ENCODE peak calls at places on chromosomes 12 and 14, in seven cellular contexts. One of them, this sample, is unnamed.

GRCh38 chr12:25725874-25726273 is 172.8 kb upstream of the LMNTD1 start:
- DNase-seq in ascending aorta: no peak
- DNase-seq in GM12878: no peak
- DNase-seq in heart left ventricle: no peak
- DNase-seq in colonic mucosa: no peak
- DNase-seq in thoracic aorta: no peak
- DNase-seq in neural progenitor cell: no peak
- DNase-seq in this sample: no peak

GRCh38 chr14:75184447-75184846 is 8.0 kb upstream of the TMED10 start:
- DNase-seq in thoracic aorta: no peak
- DNase-seq in heart left ventricle: no peak
- DNase-seq in colonic mucosa: no peak
- DNase-seq in neural progenitor cell: no peak
- DNase-seq in ascending aorta: no peak
- DNase-seq in GM12878: peak; percentile 17
- DNase-seq in this sample: no peak

GRCh38 chr14:95286649-95287048 is 33.1 kb downstream of the CLMN start:
- DNase-seq in colonic mucosa: no peak
- DNase-seq in ascending aorta: no peak
- DNase-seq in GM12878: no peak
- DNase-seq in heart left ventricle: peak; percentile 5
- DNase-seq in thoracic aorta: no peak
- DNase-seq in neural progenitor cell: no peak
- DNase-seq in this sample: no peak

GRCh38 chr14:71362920-71363584 is 455.8 kb downstream of the PCNX1 start:
- DNase-seq in ascending aorta: no peak
- DNase-seq in heart left ventricle: no peak
- DNase-seq in GM12878: peak; percentile 53
- DNase-seq in thoracic aorta: no peak
- DNase-seq in colonic mucosa: no peak
- DNase-seq in neural progenitor cell: no peak
- DNase-seq in this sample: no peak

GRCh38 chr14:88808359-88808758 is 15.6 kb upstream of the EML5 start:
- DNase-seq in thoracic aorta: no peak
- DNase-seq in ascending aorta: no peak
- DNase-seq in neural progenitor cell: no peak
- DNase-seq in colonic mucosa: no peak
- DNase-seq in GM12878: no peak
- DNase-seq in heart left ventricle: no peak
- DNase-seq in this sample: no peak

GRCh38 chr14:57389646-57390036 is 745 bp upstream of the NAA30 start:
- DNase-seq in colonic mucosa: no peak
- DNase-seq in thoracic aorta: no peak
- DNase-seq in neural progenitor cell: no peak
- DNase-seq in GM12878: peak; percentile 13
- DNase-seq in heart left ventricle: no peak
- DNase-seq in ascending aorta: no peak
- DNase-seq in this sample: no peak

GRCh38 chr14:28765169-28765906 is 1.2 kb upstream of the FOXG1 start:
- DNase-seq in colonic mucosa: no peak
- DNase-seq in neural progenitor cell: peak; percentile 46
- DNase-seq in thoracic aorta: no peak
- DNase-seq in GM12878: no peak
- DNase-seq in ascending aorta: no peak
- DNase-seq in heart left ventricle: no peak
- DNase-seq in this sample: no peak

GRCh38 chr12:19212245-19212644 is 82.7 kb downstream of the PLEKHA5 start:
- DNase-seq in ascending aorta: no peak
- DNase-seq in GM12878: no peak
- DNase-seq in heart left ventricle: no peak
- DNase-seq in thoracic aorta: no peak
- DNase-seq in colonic mucosa: no peak
- DNase-seq in neural progenitor cell: no peak
- DNase-seq in this sample: no peak

GRCh38 chr12:23659151-23659550 is 290.3 kb downstream of the SOX5 start:
- DNase-seq in GM12878: no peak
- DNase-seq in heart left ventricle: no peak
- DNase-seq in colonic mucosa: no peak
- DNase-seq in ascending aorta: no peak
- DNase-seq in thoracic aorta: no peak
- DNase-seq in neural progenitor cell: no peak
- DNase-seq in this sample: no peak

GRCh38 chr12:77615331-77615730 is 215.4 kb upstream of the NAV3 start:
- DNase-seq in thoracic aorta: no peak
- DNase-seq in ascending aorta: no peak
- DNase-seq in heart left ventricle: no peak
- DNase-seq in neural progenitor cell: peak; percentile 15
- DNase-seq in GM12878: no peak
- DNase-seq in colonic mucosa: no peak
- DNase-seq in this sample: no peak

GRCh38 chr14:42112108-42112507 is 505.4 kb downstream of the LRFN5 start:
- DNase-seq in colonic mucosa: no peak
- DNase-seq in neural progenitor cell: no peak
- DNase-seq in thoracic aorta: no peak
- DNase-seq in ascending aorta: no peak
- DNase-seq in GM12878: no peak
- DNase-seq in heart left ventricle: no peak
- DNase-seq in this sample: no peak

GRCh38 chr14:87952307-87953094 is 40.5 kb downstream of the GALC start:
- DNase-seq in heart left ventricle: no peak
- DNase-seq in colonic mucosa: no peak
- DNase-seq in neural progenitor cell: no peak
- DNase-seq in GM12878: no peak
- DNase-seq in ascending aorta: no peak
- DNase-seq in thoracic aorta: no peak
- DNase-seq in this sample: no peak

GRCh38 chr12:100077367-100077766 is 65.3 kb downstream of the BLTP3B start:
- DNase-seq in colonic mucosa: no peak
- DNase-seq in ascending aorta: no peak
- DNase-seq in heart left ventricle: no peak
- DNase-seq in neural progenitor cell: no peak
- DNase-seq in GM12878: no peak
- DNase-seq in thoracic aorta: no peak
- DNase-seq in this sample: no peak

GRCh38 chr14:24207104-24207543 is 1.6 kb downstream of the TSSK4 start:
- DNase-seq in heart left ventricle: no peak
- DNase-seq in ascending aorta: no peak
- DNase-seq in neural progenitor cell: no peak
- DNase-seq in colonic mucosa: no peak
- DNase-seq in GM12878: no peak
- DNase-seq in thoracic aorta: no peak
- DNase-seq in this sample: no peak

GRCh38 chr12:94586589-94587259 is 63.6 kb downstream of the TMCC3 start:
- DNase-seq in thoracic aorta: no peak
- DNase-seq in ascending aorta: no peak
- DNase-seq in GM12878: no peak
- DNase-seq in colonic mucosa: peak; percentile 69
- DNase-seq in neural progenitor cell: no peak
- DNase-seq in heart left ventricle: no peak
- DNase-seq in this sample: no peak

GRCh38 chr14:95315156-95315555 is 4.6 kb downstream of the CLMN start:
- DNase-seq in neural progenitor cell: no peak
- DNase-seq in colonic mucosa: no peak
- DNase-seq in GM12878: no peak
- DNase-seq in heart left ventricle: no peak
- DNase-seq in thoracic aorta: no peak
- DNase-seq in ascending aorta: no peak
- DNase-seq in this sample: no peak

GRCh38 chr12:68665016-68665569 is 21.7 kb upstream of the NUP107 start:
- DNase-seq in ascending aorta: no peak
- DNase-seq in thoracic aorta: no peak
- DNase-seq in heart left ventricle: no peak
- DNase-seq in GM12878: no peak
- DNase-seq in neural progenitor cell: no peak
- DNase-seq in colonic mucosa: no peak
- DNase-seq in this sample: no peak

GRCh38 chr12:65123435-65124063 is 2.4 kb upstream of the WIF1 start:
- DNase-seq in colonic mucosa: peak; percentile 33
- DNase-seq in thoracic aorta: no peak
- DNase-seq in neural progenitor cell: peak; percentile 69
- DNase-seq in ascending aorta: no peak
- DNase-seq in heart left ventricle: no peak
- DNase-seq in GM12878: peak; percentile 8
- DNase-seq in this sample: no peak

GRCh38 chr14:42884100-42884499 is 1277.4 kb downstream of the LRFN5 start:
- DNase-seq in heart left ventricle: no peak
- DNase-seq in neural progenitor cell: no peak
- DNase-seq in colonic mucosa: no peak
- DNase-seq in ascending aorta: no peak
- DNase-seq in GM12878: no peak
- DNase-seq in thoracic aorta: no peak
- DNase-seq in this sample: no peak

GRCh38 chr14:24365600-24366374 is 2.2 kb upstream of the NFATC4 start:
- DNase-seq in colonic mucosa: peak; percentile 85
- DNase-seq in GM12878: peak; percentile 38
- DNase-seq in ascending aorta: peak; percentile 50
- DNase-seq in thoracic aorta: peak; percentile 51
- DNase-seq in heart left ventricle: peak; percentile 87
- DNase-seq in neural progenitor cell: peak; percentile 94
- DNase-seq in this sample: peak; percentile 91

GRCh38 chr12:32084753-32085152 is 21.9 kb upstream of the BICD1 start:
- DNase-seq in ascending aorta: no peak
- DNase-seq in heart left ventricle: no peak
- DNase-seq in thoracic aorta: no peak
- DNase-seq in neural progenitor cell: no peak
- DNase-seq in GM12878: no peak
- DNase-seq in colonic mucosa: no peak
- DNase-seq in this sample: no peak

GRCh38 chr12:93358821-93359220 is 18.9 kb upstream of the NUDT4 start:
- DNase-seq in colonic mucosa: no peak
- DNase-seq in ascending aorta: no peak
- DNase-seq in heart left ventricle: no peak
- DNase-seq in GM12878: no peak
- DNase-seq in neural progenitor cell: no peak
- DNase-seq in thoracic aorta: no peak
- DNase-seq in this sample: no peak

GRCh38 chr12:124592481-124593160 is 25.2 kb upstream of the NCOR2 start:
- DNase-seq in heart left ventricle: no peak
- DNase-seq in thoracic aorta: no peak
- DNase-seq in GM12878: no peak
- DNase-seq in neural progenitor cell: no peak
- DNase-seq in ascending aorta: no peak
- DNase-seq in colonic mucosa: peak; percentile 54
- DNase-seq in this sample: no peak

GRCh38 chr12:132248439-132249157 is 80.8 kb downstream of the GALNT9 start:
- DNase-seq in neural progenitor cell: peak; percentile 26
- DNase-seq in thoracic aorta: no peak
- DNase-seq in GM12878: no peak
- DNase-seq in colonic mucosa: no peak
- DNase-seq in ascending aorta: no peak
- DNase-seq in heart left ventricle: no peak
- DNase-seq in this sample: no peak

GRCh38 chr14:80231732-80232131 is 20.4 kb upstream of the DIO2 start:
- DNase-seq in GM12878: no peak
- DNase-seq in ascending aorta: no peak
- DNase-seq in thoracic aorta: no peak
- DNase-seq in neural progenitor cell: no peak
- DNase-seq in colonic mucosa: no peak
- DNase-seq in heart left ventricle: no peak
- DNase-seq in this sample: no peak
- H3K27ac ChIP-seq in GM12878: no peak overlapping the region
- H3K27ac ChIP-seq in ascending aorta: no peak overlapping the region
- H3K27ac ChIP-seq in thoracic aorta: no peak overlapping the region
- H3K27ac ChIP-seq in neural progenitor cell: no peak overlapping the region
- H3K27ac ChIP-seq in colonic mucosa: no peak overlapping the region
- H3K27ac ChIP-seq in heart left ventricle: no peak overlapping the region
- H3K27ac ChIP-seq in this sample: no peak overlapping the region

GRCh38 chr14:99224948-99225347 is 47.0 kb downstream of the BCL11B start:
- DNase-seq in heart left ventricle: no peak
- DNase-seq in ascending aorta: no peak
- DNase-seq in GM12878: no peak
- DNase-seq in neural progenitor cell: no peak
- DNase-seq in colonic mucosa: no peak
- DNase-seq in thoracic aorta: no peak
- DNase-seq in this sample: no peak
- H3K4me1 ChIP-seq in heart left ventricle: no peaks in the 10 kb centered on the region
- H3K4me1 ChIP-seq in ascending aorta: no peaks in the 10 kb centered on the region
- H3K4me1 ChIP-seq in GM12878: no peaks in the 10 kb centered on the region
- H3K4me1 ChIP-seq in neural progenitor cell: peaks cover 5% of the 10 kb centered on the region
- H3K4me1 ChIP-seq in colonic mucosa: no peaks in the 10 kb centered on the region
- H3K4me1 ChIP-seq in thoracic aorta: peaks cover 5% of the 10 kb centered on the region
- H3K4me1 ChIP-seq in this sample: no peaks in the 10 kb centered on the region

DNA sequence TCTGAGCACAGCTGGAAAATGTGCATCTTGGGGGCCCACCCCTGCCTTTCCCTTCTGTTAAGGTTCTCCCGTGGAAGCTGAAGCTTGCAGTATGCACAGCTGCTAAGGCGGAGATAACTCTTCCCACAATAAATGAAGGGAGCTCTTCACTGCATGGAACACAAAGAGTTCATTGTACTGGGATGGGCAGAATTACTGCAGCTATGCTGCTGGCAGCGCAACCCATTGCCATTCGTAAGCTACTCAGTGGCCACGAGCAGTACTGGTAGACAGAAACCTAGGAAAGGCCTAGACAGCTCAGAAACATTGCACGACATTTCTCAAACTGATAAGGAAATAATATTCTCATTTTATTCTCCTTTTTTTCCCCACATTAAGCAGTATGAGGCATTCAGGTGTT is 310.2 kb downstream of the MDGA2 start:
- DNase-seq in colonic mucosa: no peak
- DNase-seq in thoracic aorta: no peak
- DNase-seq in ascending aorta: no peak
- DNase-seq in heart left ventricle: no peak
- DNase-seq in neural progenitor cell: peak; percentile 55
- DNase-seq in GM12878: no peak
- DNase-seq in this sample: no peak
- H3K27ac ChIP-seq in colonic mucosa: no peak overlapping the region
- H3K27ac ChIP-seq in thoracic aorta: no peak overlapping the region
- H3K27ac ChIP-seq in ascending aorta: no peak overlapping the region
- H3K27ac ChIP-seq in heart left ventricle: no peak overlapping the region
- H3K27ac ChIP-seq in neural progenitor cell: peak overlapping the region; percentile 78
- H3K27ac ChIP-seq in GM12878: no peak overlapping the region
- H3K27ac ChIP-seq in this sample: no peak overlapping the region

DNA sequence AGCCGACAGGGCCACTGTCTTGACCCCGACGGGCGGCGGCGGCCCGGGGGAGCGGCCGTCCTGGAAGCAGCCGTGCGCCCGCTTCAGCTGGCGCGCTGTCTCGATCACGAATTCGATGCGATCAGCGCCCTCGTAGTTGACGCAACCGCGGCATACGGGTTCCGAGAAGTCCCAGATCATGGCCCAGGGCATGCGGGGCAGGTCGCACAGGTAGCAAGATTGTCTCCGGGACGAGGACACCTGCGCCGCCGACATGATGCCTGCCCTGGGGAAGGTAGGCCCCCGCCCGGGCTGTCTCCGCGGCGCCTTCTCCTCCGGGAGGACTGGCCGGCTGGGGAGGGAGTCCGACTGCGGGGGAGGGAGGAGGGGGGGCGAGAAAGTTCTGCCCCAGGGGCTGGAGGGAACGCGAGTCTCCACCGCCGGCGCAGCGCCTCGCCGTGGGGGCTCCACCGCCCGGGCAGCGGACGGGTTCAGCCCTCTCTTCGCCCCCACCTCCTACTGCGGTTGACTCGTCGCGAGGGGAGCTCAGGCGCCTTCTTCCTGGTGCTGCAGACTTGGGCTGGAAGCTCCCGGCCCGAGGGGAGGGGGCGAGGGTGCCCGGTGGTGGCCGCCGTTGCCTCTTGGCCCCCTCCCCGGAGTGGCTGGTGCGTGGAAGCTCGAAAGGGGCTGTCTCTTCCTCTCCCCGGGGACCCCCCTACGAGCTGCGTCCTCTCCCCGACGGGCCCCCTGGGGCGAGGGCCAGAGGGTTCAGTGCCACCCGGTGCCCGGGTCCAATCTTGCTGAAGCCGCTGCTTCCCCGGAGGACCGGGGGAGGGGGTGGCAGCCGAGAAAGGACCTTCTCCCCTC is 747 bp downstream of the IRF2BPL start:
- DNase-seq in neural progenitor cell: peak; percentile 36
- DNase-seq in thoracic aorta: no peak
- DNase-seq in colonic mucosa: peak; percentile 75
- DNase-seq in ascending aorta: no peak
- DNase-seq in heart left ventricle: peak; percentile 85
- DNase-seq in GM12878: no peak
- DNase-seq in this sample: no peak
- H3K4me1 ChIP-seq in neural progenitor cell: peaks cover 52% of the 10 kb centered on the region
- H3K4me1 ChIP-seq in thoracic aorta: peaks cover 73% of the 10 kb centered on the region
- H3K4me1 ChIP-seq in colonic mucosa: peaks cover 22% of the 10 kb centered on the region
- H3K4me1 ChIP-seq in ascending aorta: peaks cover 24% of the 10 kb centered on the region
- H3K4me1 ChIP-seq in heart left ventricle: peaks cover 60% of the 10 kb centered on the region
- H3K4me1 ChIP-seq in GM12878: peaks cover 45% of the 10 kb centered on the region
- H3K4me1 ChIP-seq in this sample: no peaks in the 10 kb centered on the region